ENCODE peak calls at places on chromosome 12, in seven cellular contexts. One of them, this sample, is unnamed.
A peak's percentile ranks its signal among the peaks of the same experiment; 100 is the strongest.

GRCh38 chr12:120540445-120540844 is 6.3 kb downstream of the RNF10 start:
- DNase-seq in right lobe of liver: no peak
- DNase-seq in cardiac muscle cell: no peak
- DNase-seq in endodermal cell: no peak
- DNase-seq in CD8-positive, alpha-beta T cell: no peak
- DNase-seq in OCI-LY7: no peak
- DNase-seq in pancreas: no peak
- DNase-seq in this sample: no peak

GRCh38 chr12:115384391-115384790 is 700.4 kb upstream of the TBX3 start:
- DNase-seq in right lobe of liver: no peak
- DNase-seq in cardiac muscle cell: no peak
- DNase-seq in endodermal cell: peak; percentile 62
- DNase-seq in CD8-positive, alpha-beta T cell: no peak
- DNase-seq in OCI-LY7: no peak
- DNase-seq in pancreas: no peak
- DNase-seq in this sample: no peak

GRCh38 chr12:93946542-93947150 is 201.7 kb upstream of the PLXNC1 start:
- DNase-seq in right lobe of liver: no peak
- DNase-seq in cardiac muscle cell: no peak
- DNase-seq in endodermal cell: peak; percentile 66
- DNase-seq in CD8-positive, alpha-beta T cell: no peak
- DNase-seq in OCI-LY7: no peak
- DNase-seq in pancreas: no peak
- DNase-seq in this sample: no peak

GRCh38 chr12:110508071-110508586 is 6.0 kb downstream of the RAD9B start:
- DNase-seq in right lobe of liver: no peak
- DNase-seq in cardiac muscle cell: no peak
- DNase-seq in endodermal cell: no peak
- DNase-seq in CD8-positive, alpha-beta T cell: no peak
- DNase-seq in OCI-LY7: no peak
- DNase-seq in pancreas: no peak
- DNase-seq in this sample: no peak

GRCh38 chr12:109621864-109622485 is 48.4 kb downstream of the MVK start:
- DNase-seq in right lobe of liver: no peak
- DNase-seq in cardiac muscle cell: no peak
- DNase-seq in endodermal cell: no peak
- DNase-seq in CD8-positive, alpha-beta T cell: no peak
- DNase-seq in OCI-LY7: no peak
- DNase-seq in pancreas: no peak
- DNase-seq in this sample: no peak

GRCh38 chr12:83042441-83043215 is 355.9 kb downstream of the TMTC2 start:
- DNase-seq in right lobe of liver: no peak
- DNase-seq in cardiac muscle cell: no peak
- DNase-seq in endodermal cell: peak; percentile 58
- DNase-seq in CD8-positive, alpha-beta T cell: no peak
- DNase-seq in OCI-LY7: no peak
- DNase-seq in pancreas: no peak
- DNase-seq in this sample: no peak

GRCh38 chr12:67661311-67662011 is 12.9 kb downstream of the DYRK2 start:
- DNase-seq in right lobe of liver: no peak
- DNase-seq in cardiac muscle cell: no peak
- DNase-seq in endodermal cell: no peak
- DNase-seq in CD8-positive, alpha-beta T cell: no peak
- DNase-seq in OCI-LY7: no peak
- DNase-seq in pancreas: no peak
- DNase-seq in this sample: no peak

GRCh38 chr12:53543539-53543938 is 36.3 kb upstream of the NPFF start:
- DNase-seq in right lobe of liver: peak; percentile 34
- DNase-seq in cardiac muscle cell: peak; percentile 70
- DNase-seq in endodermal cell: peak; percentile 84
- DNase-seq in CD8-positive, alpha-beta T cell: peak; percentile 6
- DNase-seq in OCI-LY7: peak; percentile 78
- DNase-seq in pancreas: no peak
- DNase-seq in this sample: peak; percentile 53

GRCh38 chr12:51777457-51777856 is 71.1 kb downstream of the FIGNL2 start:
- DNase-seq in right lobe of liver: no peak
- DNase-seq in cardiac muscle cell: no peak
- DNase-seq in endodermal cell: peak; percentile 73
- DNase-seq in CD8-positive, alpha-beta T cell: no peak
- DNase-seq in OCI-LY7: no peak
- DNase-seq in pancreas: no peak
- DNase-seq in this sample: no peak

GRCh38 chr12:117279606-117280005 is 81.8 kb downstream of the NOS1 start:
- DNase-seq in right lobe of liver: no peak
- DNase-seq in cardiac muscle cell: no peak
- DNase-seq in endodermal cell: peak; percentile 85
- DNase-seq in CD8-positive, alpha-beta T cell: no peak
- DNase-seq in OCI-LY7: peak; percentile 26
- DNase-seq in pancreas: no peak
- DNase-seq in this sample: no peak

GRCh38 chr12:1863823-1864222 is 43.5 kb downstream of the LRTM2 start:
- DNase-seq in right lobe of liver: no peak
- DNase-seq in cardiac muscle cell: no peak
- DNase-seq in endodermal cell: peak; percentile 20
- DNase-seq in CD8-positive, alpha-beta T cell: no peak
- DNase-seq in OCI-LY7: no peak
- DNase-seq in pancreas: no peak
- DNase-seq in this sample: no peak

GRCh38 chr12:12327802-12328201 is 22.2 kb downstream of the MANSC1 start:
- DNase-seq in right lobe of liver: no peak
- DNase-seq in cardiac muscle cell: peak; percentile 71
- DNase-seq in endodermal cell: no peak
- DNase-seq in CD8-positive, alpha-beta T cell: no peak
- DNase-seq in OCI-LY7: peak; percentile 83
- DNase-seq in pancreas: no peak
- DNase-seq in this sample: no peak

GRCh38 chr12:54411398-54412241 is 7.4 kb downstream of the ITGA5 start:
- DNase-seq in right lobe of liver: peak; percentile 61
- DNase-seq in cardiac muscle cell: no peak
- DNase-seq in endodermal cell: peak; percentile 73
- DNase-seq in CD8-positive, alpha-beta T cell: peak; percentile 36
- DNase-seq in OCI-LY7: peak; percentile 57
- DNase-seq in pancreas: no peak
- DNase-seq in this sample: peak; percentile 62

GRCh38 chr12:91986084-91986483 is 159.6 kb downstream of the BTG1 start:
- DNase-seq in right lobe of liver: no peak
- DNase-seq in cardiac muscle cell: peak; percentile 22
- DNase-seq in endodermal cell: no peak
- DNase-seq in CD8-positive, alpha-beta T cell: no peak
- DNase-seq in OCI-LY7: no peak
- DNase-seq in pancreas: no peak
- DNase-seq in this sample: no peak

GRCh38 chr12:57214398-57214781 is 2.2 kb upstream of the NXPH4 start:
- DNase-seq in right lobe of liver: peak; percentile 59
- DNase-seq in cardiac muscle cell: peak; percentile 76
- DNase-seq in endodermal cell: peak; percentile 95
- DNase-seq in CD8-positive, alpha-beta T cell: no peak
- DNase-seq in OCI-LY7: peak; percentile 84
- DNase-seq in pancreas: peak; percentile 67
- DNase-seq in this sample: peak; percentile 77

GRCh38 chr12:102063066-102063465 is 1.3 kb upstream of the WASHC3 start:
- DNase-seq in right lobe of liver: no peak
- DNase-seq in cardiac muscle cell: no peak
- DNase-seq in endodermal cell: no peak
- DNase-seq in CD8-positive, alpha-beta T cell: no peak
- DNase-seq in OCI-LY7: peak; percentile 10
- DNase-seq in pancreas: no peak
- DNase-seq in this sample: no peak

GRCh38 chr12:93135286-93136239 is 206.5 kb upstream of the EEA1 start:
- DNase-seq in right lobe of liver: no peak
- DNase-seq in cardiac muscle cell: no peak
- DNase-seq in endodermal cell: no peak
- DNase-seq in CD8-positive, alpha-beta T cell: no peak
- DNase-seq in OCI-LY7: no peak
- DNase-seq in pancreas: no peak
- DNase-seq in this sample: no peak

DNA sequence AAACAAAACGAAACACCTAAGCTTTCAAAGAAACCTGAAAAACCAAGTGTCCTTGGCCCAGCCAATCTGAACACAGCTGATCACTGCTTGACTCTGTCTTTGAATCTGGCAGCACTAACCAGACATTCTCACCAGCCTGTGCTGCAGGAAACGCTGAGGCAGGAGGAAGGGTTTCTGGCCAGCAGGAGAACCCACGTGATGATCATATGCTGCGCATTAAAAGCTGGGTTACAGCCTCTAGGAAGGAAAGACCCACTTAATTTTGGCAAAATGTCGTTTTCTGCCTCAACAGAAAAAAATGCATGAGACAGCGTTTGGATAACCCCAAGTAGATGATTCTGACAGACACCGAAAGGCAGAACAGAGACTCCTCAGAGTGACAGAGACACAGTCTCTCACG is 9.8 kb downstream of the APPL2 start:
- DNase-seq in right lobe of liver: peak; percentile 41
- DNase-seq in cardiac muscle cell: no peak
- DNase-seq in endodermal cell: no peak
- DNase-seq in CD8-positive, alpha-beta T cell: no peak
- DNase-seq in OCI-LY7: no peak
- DNase-seq in pancreas: peak; percentile 47
- DNase-seq in this sample: no peak
- H3K27ac ChIP-seq in right lobe of liver: peak overlapping the region; percentile 26
- H3K27ac ChIP-seq in cardiac muscle cell: no peak overlapping the region
- H3K27ac ChIP-seq in endodermal cell: peak overlapping the region; percentile 9
- H3K27ac ChIP-seq in CD8-positive, alpha-beta T cell: no peak overlapping the region
- H3K27ac ChIP-seq in OCI-LY7: no peak overlapping the region
- H3K27ac ChIP-seq in pancreas: no peak overlapping the region
- H3K27ac ChIP-seq in this sample: no peak overlapping the region

GRCh38 chr12:66244446-66244845 is 55.4 kb downstream of the IRAK3 start:
- DNase-seq in right lobe of liver: no peak
- DNase-seq in cardiac muscle cell: no peak
- DNase-seq in endodermal cell: no peak
- DNase-seq in CD8-positive, alpha-beta T cell: no peak
- DNase-seq in OCI-LY7: no peak
- DNase-seq in pancreas: no peak
- DNase-seq in this sample: no peak
- H3K27ac ChIP-seq in right lobe of liver: no peak overlapping the region
- H3K27ac ChIP-seq in cardiac muscle cell: no peak overlapping the region
- H3K27ac ChIP-seq in endodermal cell: no peak overlapping the region
- H3K27ac ChIP-seq in CD8-positive, alpha-beta T cell: no peak overlapping the region
- H3K27ac ChIP-seq in OCI-LY7: no peak overlapping the region
- H3K27ac ChIP-seq in pancreas: no peak overlapping the region
- H3K27ac ChIP-seq in this sample: no peak overlapping the region

GRCh38 chr12:64039285-64039871 is 182.7 kb downstream of the KICS2 start:
- DNase-seq in right lobe of liver: no peak
- DNase-seq in cardiac muscle cell: peak; percentile 4
- DNase-seq in endodermal cell: no peak
- DNase-seq in CD8-positive, alpha-beta T cell: no peak
- DNase-seq in OCI-LY7: no peak
- DNase-seq in pancreas: peak; percentile 54
- DNase-seq in this sample: no peak
- H3K27ac ChIP-seq in right lobe of liver: no peak overlapping the region
- H3K27ac ChIP-seq in cardiac muscle cell: no peak overlapping the region
- H3K27ac ChIP-seq in endodermal cell: peak overlapping the region; percentile 5
- H3K27ac ChIP-seq in CD8-positive, alpha-beta T cell: no peak overlapping the region
- H3K27ac ChIP-seq in OCI-LY7: no peak overlapping the region
- H3K27ac ChIP-seq in pancreas: peak overlapping the region; percentile 19
- H3K27ac ChIP-seq in this sample: no peak overlapping the region

GRCh38 chr12:89320735-89321134 is 31.6 kb downstream of the DUSP6 start:
- DNase-seq in right lobe of liver: no peak
- DNase-seq in cardiac muscle cell: no peak
- DNase-seq in endodermal cell: no peak
- DNase-seq in CD8-positive, alpha-beta T cell: no peak
- DNase-seq in OCI-LY7: no peak
- DNase-seq in pancreas: no peak
- DNase-seq in this sample: no peak
- H3K27ac ChIP-seq in right lobe of liver: no peak overlapping the region
- H3K27ac ChIP-seq in cardiac muscle cell: no peak overlapping the region
- H3K27ac ChIP-seq in endodermal cell: no peak overlapping the region
- H3K27ac ChIP-seq in CD8-positive, alpha-beta T cell: no peak overlapping the region
- H3K27ac ChIP-seq in OCI-LY7: no peak overlapping the region
- H3K27ac ChIP-seq in pancreas: no peak overlapping the region
- H3K27ac ChIP-seq in this sample: no peak overlapping the region

DNA sequence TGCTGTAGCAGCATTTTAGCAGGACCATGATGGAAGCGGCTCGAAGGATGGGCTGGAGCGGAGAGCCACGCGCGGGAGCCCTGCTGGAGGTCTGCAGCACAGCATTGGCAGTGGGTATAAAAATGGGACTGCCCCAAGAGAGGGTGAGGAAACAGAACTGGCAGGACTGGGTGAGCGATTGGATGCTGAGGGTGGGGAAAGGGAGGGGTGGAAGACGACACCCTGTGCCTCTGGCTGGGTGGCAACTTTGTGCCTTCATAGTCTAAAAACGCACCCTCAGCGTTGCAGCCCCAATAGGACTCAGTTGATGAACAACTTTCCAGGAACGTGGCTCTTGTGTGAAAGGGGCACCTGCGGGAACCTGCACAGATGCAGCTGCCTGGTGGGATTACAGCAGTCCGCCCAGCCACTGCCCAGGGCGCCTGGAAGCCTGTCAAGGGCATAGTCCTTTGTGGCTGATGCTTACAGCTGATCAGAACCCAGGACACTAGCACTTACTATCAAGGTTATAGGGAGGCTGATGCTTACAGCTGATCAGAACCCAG is 73.0 kb downstream of the NINJ2 start:
- DNase-seq in right lobe of liver: no peak
- DNase-seq in cardiac muscle cell: no peak
- DNase-seq in endodermal cell: peak; percentile 41
- DNase-seq in CD8-positive, alpha-beta T cell: no peak
- DNase-seq in OCI-LY7: no peak
- DNase-seq in pancreas: no peak
- DNase-seq in this sample: no peak
- H3K27ac ChIP-seq in right lobe of liver: no peak overlapping the region
- H3K27ac ChIP-seq in cardiac muscle cell: peak overlapping the region; percentile 82
- H3K27ac ChIP-seq in endodermal cell: no peak overlapping the region
- H3K27ac ChIP-seq in CD8-positive, alpha-beta T cell: no peak overlapping the region
- H3K27ac ChIP-seq in OCI-LY7: no peak overlapping the region
- H3K27ac ChIP-seq in pancreas: no peak overlapping the region
- H3K27ac ChIP-seq in this sample: no peak overlapping the region

GRCh38 chr12:111602348-111602747 is 3.2 kb upstream of the ATXN2 start:
- DNase-seq in right lobe of liver: no peak
- DNase-seq in cardiac muscle cell: no peak
- DNase-seq in endodermal cell: no peak
- DNase-seq in CD8-positive, alpha-beta T cell: no peak
- DNase-seq in OCI-LY7: no peak
- DNase-seq in pancreas: no peak
- DNase-seq in this sample: no peak
- H3K27ac ChIP-seq in right lobe of liver: no peak overlapping the region
- H3K27ac ChIP-seq in cardiac muscle cell: no peak overlapping the region
- H3K27ac ChIP-seq in endodermal cell: no peak overlapping the region
- H3K27ac ChIP-seq in CD8-positive, alpha-beta T cell: no peak overlapping the region
- H3K27ac ChIP-seq in OCI-LY7: no peak overlapping the region
- H3K27ac ChIP-seq in pancreas: no peak overlapping the region
- H3K27ac ChIP-seq in this sample: no peak overlapping the region

DNA sequence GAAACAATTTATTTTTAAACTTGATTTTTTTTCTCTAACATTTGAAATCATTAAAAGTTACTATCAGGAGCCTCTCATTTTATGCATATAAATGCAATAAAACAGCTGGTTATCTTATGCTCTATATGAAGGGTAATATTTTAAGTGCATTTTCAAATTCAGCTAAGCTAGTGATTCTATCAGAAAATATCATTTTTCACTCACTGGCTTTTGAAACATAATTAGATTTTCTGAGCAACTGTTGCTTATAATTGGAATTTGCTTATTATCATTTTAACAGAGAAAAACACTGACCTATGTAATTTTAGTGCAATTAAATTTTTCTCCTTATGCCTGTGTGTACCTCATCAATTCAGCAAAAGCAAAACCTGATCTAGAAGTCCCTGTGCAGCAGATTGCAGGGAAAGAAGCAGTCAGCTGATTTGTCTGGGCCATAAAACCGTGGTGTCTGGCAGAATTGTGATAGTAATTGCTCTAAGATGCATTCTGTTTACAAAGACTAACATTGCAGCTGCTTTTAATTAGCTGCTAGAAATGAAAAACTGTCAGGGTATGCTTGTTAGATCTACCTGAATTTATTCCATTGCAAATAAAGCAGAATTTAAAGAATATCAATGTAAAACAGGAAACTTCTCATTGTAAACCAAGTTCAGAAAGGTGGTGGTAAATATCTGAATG is 75.0 kb downstream of the BICD1 start:
- DNase-seq in right lobe of liver: no peak
- DNase-seq in cardiac muscle cell: no peak
- DNase-seq in endodermal cell: no peak
- DNase-seq in CD8-positive, alpha-beta T cell: no peak
- DNase-seq in OCI-LY7: no peak
- DNase-seq in pancreas: no peak
- DNase-seq in this sample: no peak
- H3K27ac ChIP-seq in right lobe of liver: no peak overlapping the region
- H3K27ac ChIP-seq in cardiac muscle cell: no peak overlapping the region
- H3K27ac ChIP-seq in endodermal cell: no peak overlapping the region
- H3K27ac ChIP-seq in CD8-positive, alpha-beta T cell: no peak overlapping the region
- H3K27ac ChIP-seq in OCI-LY7: no peak overlapping the region
- H3K27ac ChIP-seq in pancreas: no peak overlapping the region
- H3K27ac ChIP-seq in this sample: no peak overlapping the region

This sample was measured in CD8-positive, alpha-beta memory T cell.